ENCODE peak calls at places on chromosomes 3 and 15, in seven cellular contexts. B is cortex of kidney, J is H4, G is A549, F is AG09319, S is RPMI8226, L is brain microvascular endothelial cell. X is an unnamed sample.

GRCh38 chr15:84653910-84654688 is at the start of gene WDR73:
- DNase-seq in B (peak), J (peak), G (peak), F (peak), S (peak), L (peak), X (peak)

GRCh38 chr15:69704229-69704628 is 251.6 kb downstream of the RPLP1 start:
- DNase-seq in B (no peak), J (no peak), G (no peak), F (no peak), S (no peak), L (no peak), X (no peak)

GRCh38 chr3:141802316-141803077 is 39.3 kb downstream of the GRK7 start:
- DNase-seq in B (no peak), J (no peak), G (no peak), F (no peak), S (no peak), L (no peak), X (no peak)

GRCh38 chr3:146889616-146890015 is 284.5 kb upstream of the PLSCR5 start:
- DNase-seq in B (no peak), J (no peak), G (no peak), F (no peak), S (no peak), L (no peak), X (no peak)

GRCh38 chr3:141939759-141940158 is 63.3 kb downstream of the ATP1B3 start:
- DNase-seq in B (no peak), J (no peak), G (no peak), F (no peak), S (no peak), L (no peak), X (no peak)

GRCh38 chr15:36958611-36959010 is 141.7 kb downstream of the MEIS2 start:
- DNase-seq in B (no peak), J (no peak), G (no peak), F (no peak), S (no peak), L (no peak), X (no peak)

GRCh38 chr3:156772588-156773206 is 53.5 kb upstream of the LEKR1 start:
- DNase-seq in B (no peak), J (no peak), G (no peak), F (no peak), S (peak), L (no peak), X (no peak)

GRCh38 chr3:184635126-184635525 is 73.5 kb downstream of the EPHB3 start:
- DNase-seq in B (no peak), J (no peak), G (no peak), F (no peak), S (peak), L (no peak), X (no peak)

GRCh38 chr3:102400142-102400541 is 34.7 kb upstream of the ZPLD1 start:
- DNase-seq in B (no peak), J (no peak), G (no peak), F (no peak), S (no peak), L (no peak), X (no peak)

GRCh38 chr15:63402498-63403253 is 21.0 kb upstream of the CA12 start:
- DNase-seq in B (no peak), J (peak), G (peak), F (no peak), S (peak), L (peak), X (peak)

GRCh38 chr15:34737379-34737928 is 17.3 kb downstream of the GJD2 start:
- DNase-seq in B (no peak), J (no peak), G (no peak), F (no peak), S (no peak), L (no peak), X (no peak)

GRCh38 chr3:112739252-112739945 is 98.5 kb upstream of the CCDC80 start:
- DNase-seq in B (no peak), J (no peak), G (no peak), F (no peak), S (no peak), L (peak), X (no peak)

GRCh38 chr3:111926266-111926676 is 52.6 kb upstream of the ABHD10 start:
- DNase-seq in B (no peak), J (no peak), G (no peak), F (no peak), S (no peak), L (no peak), X (no peak)

GRCh38 chr3:33063651-33064051 is 33.3 kb downstream of the GLB1 start:
- DNase-seq in B (no peak), J (no peak), G (no peak), F (peak), S (no peak), L (peak), X (peak)

GRCh38 chr15:55255714-55256113 is 33.9 kb downstream of the RAB27A start:
- DNase-seq in B (no peak), J (no peak), G (no peak), F (no peak), S (no peak), L (no peak), X (no peak)

GRCh38 chr15:101542306-101543025 is 53.0 kb upstream of the PCSK6 start:
- DNase-seq in B (no peak), J (no peak), G (peak), F (no peak), S (no peak), L (no peak), X (peak)

X was measured in OCI-LY7.